ENCODE peak calls at places on chromosomes 3 and 15, in six cellular contexts. F is fibroblast of lung; H is CD8-positive, alpha-beta memory T cell; M is lower lobe of right lung; O is midbrain; W is ACHN. C is an unnamed sample.

GRCh38 chr15:88649286-88649733 is 10.5 kb downstream of the ISG20 start:
- DNase-seq in H (peak), F (peak), O (peak), W (peak), M (no peak), C (peak)

GRCh38 chr15:66842710-66843441 is 140.8 kb downstream of the SMAD6 start:
- DNase-seq in F (peak), O (peak), H (no peak), W (peak), M (peak), C (no peak)

GRCh38 chr3:169886671-169887070 is 16.9 kb upstream of the LRRC31 start:
- DNase-seq in O (peak), W (peak), M (peak), F (peak), H (no peak), C (no peak)

GRCh38 chr15:87354661-87355410 is 901.7 kb downstream of the NTRK3 start:
- DNase-seq in W (peak), H (no peak), F (peak), O (no peak), M (no peak), C (no peak)

GRCh38 chr15:28943146-28943545 is 57.4 kb downstream of the APBA2 start:
- DNase-seq in M (no peak), H (no peak), O (no peak), W (no peak), F (no peak), C (no peak)

GRCh38 chr3:184466413-184466960 is 86.6 kb downstream of the CHRD start:
- DNase-seq in M (no peak), H (no peak), W (no peak), O (no peak), F (peak), C (no peak)

GRCh38 chr15:82808634-82809041 is 790 bp upstream of the WHAMM start:
- DNase-seq in F (no peak), O (no peak), M (no peak), W (peak), H (no peak), C (no peak)

GRCh38 chr3:141341536-141341935 is 26.8 kb upstream of the ZBTB38 start:
- DNase-seq in M (no peak), W (no peak), H (no peak), O (no peak), F (no peak), C (no peak)

GRCh38 chr3:157176108-157176507 is 16.2 kb upstream of the CCNL1 start:
- DNase-seq in H (no peak), F (peak), O (no peak), W (no peak), M (no peak), C (no peak)

GRCh38 chr3:140053011-140053702 is 118.2 kb downstream of the CLSTN2 start:
- DNase-seq in O (no peak), F (no peak), H (no peak), M (no peak), W (no peak), C (no peak)

GRCh38 chr3:159322322-159322939 is 520.6 kb downstream of the MFSD1 start:
- DNase-seq in W (peak), H (no peak), F (peak), M (peak), O (peak), C (no peak)

GRCh38 chr15:83206971-83207621 is 527 bp downstream of the HDGFL3 start:
- DNase-seq in M (peak), H (no peak), O (no peak), W (peak), F (peak), C (no peak)

GRCh38 chr3:20197775-20198174 is 11.8 kb upstream of the SGO1 start:
- DNase-seq in H (no peak), F (no peak), M (no peak), O (no peak), W (no peak), C (no peak)

GRCh38 chr15:98727115-98728040 is 79.0 kb downstream of the IGF1R start:
- DNase-seq in F (peak), O (no peak), M (peak), W (peak), H (no peak), C (no peak)

GRCh38 chr3:102686792-102687191 is 252.0 kb downstream of the ZPLD1 start:
- DNase-seq in F (no peak), W (no peak), H (no peak), M (no peak), O (no peak), C (no peak)

GRCh38 chr3:161890147-161890625 is 393.6 kb downstream of the OTOL1 start:
- DNase-seq in W (peak), F (peak), M (peak), O (no peak), H (no peak), C (no peak)

C was measured in T-cell.